ENCODE peak calls at places on chromosomes 2 and 18, in seven cellular contexts. E is cardiac muscle cell, G is brain microvascular endothelial cell, O is suprapubic skin, W is neural progenitor cell, M is osteoblast, H is HCT116. I is an unnamed sample.
A peak's percentile ranks its signal among the peaks of the same experiment; 100 is the strongest.

GRCh38 chr2:191050640-191050987 is 36.6 kb upstream of the STAT1 start:
- DNase-seq in E (peak; percentile 70), M (peak; percentile 27), H (no peak), G (peak; percentile 75), O (peak; percentile 65), W (no peak), I (no peak)

GRCh38 chr2:102065675-102066252 is 74.0 kb downstream of the IL1R2 start:
- DNase-seq in O (no peak), E (peak; percentile 94), W (no peak), M (peak; percentile 75), H (peak; percentile 16), G (peak; percentile 82), I (peak; percentile 68)

GRCh38 chr2:144402282-144402681 is 117.6 kb downstream of the ZEB2 start:
- DNase-seq in G (no peak), H (no peak), W (no peak), E (no peak), M (no peak), O (no peak), I (no peak)

GRCh38 chr2:12064153-12064552 is 317.7 kb downstream of the LPIN1 start:
- DNase-seq in G (no peak), E (no peak), W (no peak), O (no peak), M (no peak), H (no peak), I (no peak)

GRCh38 chr2:101109451-101110140 is 41.6 kb downstream of the TBC1D8 start:
- DNase-seq in O (no peak), G (no peak), H (no peak), M (no peak), W (no peak), E (no peak), I (no peak)

GRCh38 chr2:20474757-20475566 is 28.1 kb downstream of the RHOB start:
- DNase-seq in M (no peak), G (no peak), O (peak; percentile 40), H (no peak), W (no peak), E (no peak), I (no peak)

GRCh38 chr2:170587117-170587516 is 128.0 kb upstream of the SP5 start:
- DNase-seq in G (no peak), E (no peak), H (no peak), M (no peak), O (no peak), W (no peak), I (no peak)

GRCh38 chr2:64978514-64979268 is 10.5 kb upstream of the SLC1A4 start:
- DNase-seq in M (no peak), E (peak; percentile 37), O (no peak), W (no peak), H (peak; percentile 6), G (peak; percentile 29), I (peak; percentile 61)

GRCh38 chr2:101930019-101930418 is 61.7 kb upstream of the IL1R2 start:
- DNase-seq in H (no peak), G (no peak), M (no peak), E (no peak), W (no peak), O (no peak), I (no peak)

GRCh38 chr2:38443021-38443541 is 66.0 kb upstream of the ATL2 start:
- DNase-seq in E (peak; percentile 91), M (no peak), W (peak; percentile 34), H (peak; percentile 19), G (no peak), O (no peak), I (peak; percentile 79)

GRCh38 chr2:9168851-9169250 is 37.8 kb upstream of the ASAP2 start:
- DNase-seq in E (no peak), W (no peak), H (no peak), G (no peak), O (no peak), M (no peak), I (no peak)

GRCh38 chr18:54712315-54712714 is 116.0 kb upstream of the RAB27B start:
- DNase-seq in H (no peak), G (peak; percentile 79), M (peak; percentile 48), O (no peak), E (peak; percentile 57), W (no peak), I (peak; percentile 16)

GRCh38 chr18:286515-287310 is 18.9 kb upstream of the THOC1 start:
- DNase-seq in E (peak; percentile 61), W (peak; percentile 24), M (no peak), G (peak; percentile 6), H (no peak), O (no peak), I (peak; percentile 39)

GRCh38 chr2:45729753-45730512 is 78.5 kb downstream of the PRKCE start:
- DNase-seq in H (peak; percentile 13), G (peak; percentile 7), E (no peak), W (peak; percentile 25), O (no peak), M (no peak), I (no peak)

GRCh38 chr2:99255491-99256318 is at the start of gene LYG2:
- DNase-seq in G (no peak), E (no peak), M (no peak), H (no peak), O (no peak), W (no peak), I (no peak)

GRCh38 chr2:64406407-64406774 is 47.6 kb upstream of the LGALSL start:
- DNase-seq in W (no peak), G (no peak), E (no peak), H (no peak), M (no peak), O (no peak), I (no peak)

GRCh38 chr2:205025580-205026240 is 480.4 kb downstream of the PARD3B start:
- DNase-seq in H (no peak), E (no peak), G (peak; percentile 0), M (no peak), O (no peak), W (no peak), I (no peak)

GRCh38 chr2:174153757-174154680 is 94.3 kb downstream of the OLA1 start:
- DNase-seq in M (peak; percentile 86), H (no peak), E (peak; percentile 75), W (no peak), G (peak; percentile 70), O (no peak), I (peak; percentile 31)

GRCh38 chr2:42835577-42836371 is 43.4 kb upstream of the HAAO start:
- DNase-seq in O (peak; percentile 84), G (peak; percentile 95), H (no peak), E (peak; percentile 99), M (peak; percentile 93), W (no peak), I (peak; percentile 98)

GRCh38 chr2:39107724-39108273 is 13.1 kb downstream of the SOS1 start:
- DNase-seq in H (no peak), O (no peak), E (no peak), W (no peak), G (no peak), M (no peak), I (no peak)

GRCh38 chr18:11960743-11961380 is 20.4 kb upstream of the IMPA2 start:
- DNase-seq in W (no peak), M (no peak), O (no peak), H (no peak), G (no peak), E (no peak), I (no peak)
- H3K27ac ChIP-seq in W (no peak overlapping the region), M (no peak overlapping the region), O (no peak overlapping the region), H (no peak overlapping the region), G (no peak overlapping the region), E (no peak overlapping the region), I (no peak overlapping the region)

GRCh38 chr2:47272031-47272864 is 117.1 kb upstream of the STPG4 start:
- DNase-seq in H (peak; percentile 26), O (peak; percentile 83), G (no peak), W (peak; percentile 71), E (peak; percentile 70), M (peak; percentile 94), I (peak; percentile 52)
- H3K4me3 ChIP-seq in H (peak overlapping the region; percentile 53), O (peak overlapping the region; percentile 40), G (peak overlapping the region; percentile 44), W (peak overlapping the region; percentile 30), E (no peak overlapping the region), M (peak overlapping the region; percentile 65), I (peak overlapping the region; percentile 7)

DNA sequence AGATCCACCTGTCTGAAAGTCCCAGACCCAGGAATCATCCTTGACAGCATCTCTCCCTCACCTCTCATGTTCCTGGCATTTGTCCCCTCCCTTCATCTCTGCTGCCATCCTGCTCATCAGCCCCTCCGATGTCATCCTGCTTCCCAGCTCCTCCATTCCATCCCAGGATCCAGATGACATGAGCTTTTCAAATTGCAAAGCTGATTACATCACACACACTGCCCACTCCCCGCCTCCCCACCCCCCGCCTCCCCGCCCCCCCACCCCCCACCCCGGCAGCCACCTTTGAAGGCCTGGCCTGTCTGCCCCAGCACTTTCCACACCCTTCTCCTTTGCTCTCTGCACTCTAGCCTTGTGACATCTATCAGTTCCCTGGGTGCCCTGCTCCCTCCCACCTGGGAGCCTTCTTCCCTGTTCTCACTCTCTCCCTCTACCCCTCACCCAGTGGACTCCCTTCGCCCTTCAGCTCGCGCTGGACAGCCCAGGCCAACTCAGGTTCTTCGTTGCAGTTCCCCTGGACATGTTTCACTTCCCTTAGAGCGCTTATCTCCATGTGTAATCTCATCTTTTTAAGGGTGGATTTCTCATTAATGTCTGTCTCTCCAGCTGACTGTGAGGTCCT is 61.5 kb downstream of the DNMT3A start:
- DNase-seq in O (no peak), W (no peak), H (no peak), M (peak; percentile 50), G (no peak), E (no peak), I (no peak)
- H3K27ac ChIP-seq in O (no peak overlapping the region), W (no peak overlapping the region), H (no peak overlapping the region), M (no peak overlapping the region), G (no peak overlapping the region), E (no peak overlapping the region), I (no peak overlapping the region)

DNA sequence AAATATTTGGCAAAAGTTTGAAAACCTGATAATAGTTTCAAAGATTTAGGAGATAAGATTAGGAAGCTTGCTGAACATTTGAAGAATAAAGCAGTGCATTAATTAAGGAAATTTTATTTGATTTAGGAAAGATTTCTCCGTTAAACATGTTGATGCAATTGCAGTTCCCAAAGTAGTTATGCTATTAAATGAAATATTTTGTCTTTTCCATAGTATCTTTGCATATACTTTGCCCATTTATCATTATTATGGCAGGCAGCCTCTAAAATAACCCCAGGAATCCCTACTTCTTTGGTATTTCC is 136.5 kb downstream of the MREG start:
- DNase-seq in W (no peak), M (no peak), G (no peak), H (no peak), E (no peak), O (no peak), I (no peak)
- H3K4me3 ChIP-seq in W (no peak overlapping the region), M (no peak overlapping the region), G (no peak overlapping the region), H (no peak overlapping the region), E (no peak overlapping the region), O (no peak overlapping the region), I (no peak overlapping the region)